ENCODE peak calls at places on chromosome 4, in five cellular contexts. D, H, P, X and E are unnamed samples. For H3K4me1, the result is how much of the 10 kb centered on the place peaks cover.

GRCh38 chr4:1852904-1853623 is 2.9 kb downstream of the LETM1 start:
- DNase-seq in D (no peak), H (peak), P (peak), X (no peak), E (peak)

GRCh38 chr4:154456240-154456639 is 35.4 kb downstream of the DCHS2 start:
- DNase-seq in D (no peak), H (no peak), P (peak), X (no peak), E (no peak)

GRCh38 chr4:124304936-124305335 is 407.6 kb downstream of the ANKRD50 start:
- DNase-seq in D (no peak), H (no peak), P (no peak), X (no peak), E (no peak)

GRCh38 chr4:24800273-24800880 is 5.0 kb downstream of the SOD3 start:
- DNase-seq in D (no peak), H (no peak), P (no peak), X (no peak), E (no peak)

GRCh38 chr4:133594246-133595207 is 445.4 kb downstream of the PCDH10 start:
- DNase-seq in D (no peak), H (no peak), P (no peak), X (no peak), E (no peak)

GRCh38 chr4:38565271-38566199 is 98.5 kb upstream of the KLF3 start:
- DNase-seq in D (no peak), H (peak), P (no peak), X (peak), E (no peak)

GRCh38 chr4:145824469-145824868 is 114.2 kb downstream of the ZNF827 start:
- DNase-seq in D (no peak), H (no peak), P (peak), X (no peak), E (no peak)

GRCh38 chr4:91330555-91331137 is 973.1 kb upstream of the GRID2 start:
- DNase-seq in D (no peak), H (no peak), P (no peak), X (no peak), E (no peak)

GRCh38 chr4:173526724-173527102 is 3.3 kb downstream of the HAND2 start:
- DNase-seq in D (no peak), H (no peak), P (no peak), X (no peak), E (no peak)

GRCh38 chr4:24791043-24791442 is 4.3 kb upstream of the SOD3 start:
- DNase-seq in D (no peak), H (no peak), P (no peak), X (no peak), E (no peak)

GRCh38 chr4:113978561-113979156 is 788 bp downstream of the ARSJ start:
- DNase-seq in D (peak), H (no peak), P (no peak), X (no peak), E (peak)

GRCh38 chr4:168398589-168398988 is 80.0 kb upstream of the DDX60 start:
- DNase-seq in D (no peak), H (no peak), P (no peak), X (no peak), E (no peak)

GRCh38 chr4:151960449-151961246 is 199.8 kb upstream of the GATB start:
- DNase-seq in D (no peak), H (no peak), P (no peak), X (peak), E (no peak)

GRCh38 chr4:176547005-176547404 is 227.2 kb downstream of the SPCS3 start:
- DNase-seq in D (no peak), H (no peak), P (no peak), X (no peak), E (no peak)

GRCh38 chr4:4666187-4666586 is 124.3 kb upstream of the STX18 start:
- DNase-seq in D (no peak), H (no peak), P (no peak), X (no peak), E (no peak)

GRCh38 chr4:7066006-7066405 is 1.9 kb downstream of the GRPEL1 start:
- DNase-seq in D (no peak), H (no peak), P (no peak), X (peak), E (no peak)

GRCh38 chr4:86359944-86360478 is at the start of gene MAPK10:
- DNase-seq in D (peak), H (peak), P (no peak), X (peak), E (peak)

GRCh38 chr4:73891326-73891725 is 22.1 kb downstream of the CXCL1 start:
- DNase-seq in D (no peak), H (no peak), P (no peak), X (no peak), E (no peak)

GRCh38 chr4:22115262-22115661 is 166.7 kb upstream of the KCNIP4 start:
- DNase-seq in D (no peak), H (no peak), P (no peak), X (no peak), E (no peak)

GRCh38 chr4:37453004-37453360 is 208.4 kb downstream of the NWD2 start:
- DNase-seq in D (peak), H (peak), P (peak), X (no peak), E (no peak)

GRCh38 chr4:48792348-48793006 is 12.4 kb upstream of the FRYL start:
- DNase-seq in D (peak), H (no peak), P (no peak), X (no peak), E (no peak)

GRCh38 chr4:13178621-13179020 is 305.5 kb downstream of the RAB28 start:
- DNase-seq in D (no peak), H (no peak), P (no peak), X (no peak), E (no peak)

GRCh38 chr4:150078041-150078995 is at the start of gene DCLK2:
- DNase-seq in D (peak), H (peak), P (peak), X (peak), E (peak)

GRCh38 chr4:178423366-178423765 is 981.1 kb upstream of the AGA start:
- DNase-seq in D (no peak), H (no peak), P (no peak), X (no peak), E (no peak)
- TF ChIP-seq CTCF in D (no peak), H (no peak), P (no peak), X (no peak), E (no peak)

GRCh38 chr4:184255361-184255760 is 37.7 kb upstream of the ENPP6 start:
- DNase-seq in D (no peak), H (no peak), P (no peak), X (peak), E (no peak)
- H3K4me1 ChIP-seq in D (under half), H (under half), P (under half), X (under half), E (under half)

DNA sequence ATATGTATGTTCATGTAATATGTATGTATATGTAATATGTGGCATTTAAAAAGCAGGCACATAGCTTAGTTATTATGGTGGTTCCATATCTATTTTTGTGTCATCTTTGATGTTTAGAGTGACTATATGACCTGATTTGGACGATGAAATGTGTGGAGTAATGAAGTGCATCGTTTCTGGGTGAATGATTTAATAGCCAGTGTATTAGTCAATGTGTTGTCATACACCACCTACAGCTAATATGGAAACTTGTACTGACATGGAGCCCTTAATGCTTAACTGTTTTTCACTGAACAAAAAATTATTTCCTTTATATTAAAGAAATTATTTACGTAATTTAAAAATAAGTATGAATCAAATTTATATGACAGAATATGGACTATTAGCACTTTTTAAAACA is 292.3 kb upstream of the FSTL5 start:
- DNase-seq in D (no peak), H (no peak), P (no peak), X (no peak), E (no peak)
- TF ChIP-seq CTCF in D (no peak), H (no peak), P (no peak), X (no peak), E (no peak)

GRCh38 chr4:158861766-158862165 is 92.9 kb downstream of the FNIP2 start:
- DNase-seq in D (no peak), H (no peak), P (no peak), X (no peak), E (no peak)
- H3K4me1 ChIP-seq in D (under half), H (under half), P (under half), X (under half), E (under half)

GRCh38 chr4:138957302-138957701 is 58.3 kb upstream of the NOCT start:
- DNase-seq in D (no peak), H (no peak), P (no peak), X (no peak), E (no peak)
- TF ChIP-seq CTCF in D (no peak), H (no peak), P (no peak), X (no peak), E (no peak)

GRCh38 chr4:52244103-52244772 is 193.1 kb downstream of the SPATA18 start:
- DNase-seq in D (no peak), H (no peak), P (no peak), X (no peak), E (no peak)

GRCh38 chr4:52244773-52245360 is 193.8 kb downstream of the SPATA18 start:
- DNase-seq in D (no peak), H (no peak), P (no peak), X (no peak), E (no peak)

GRCh38 chr4:52243367-52243766 is 192.3 kb downstream of the SPATA18 start:
- DNase-seq in D (no peak), H (no peak), P (no peak), X (no peak), E (no peak)

GRCh38 chr4:52246834-52247233 is 195.7 kb downstream of the SPATA18 start:
- DNase-seq in D (no peak), H (no peak), P (no peak), X (no peak), E (no peak)

GRCh38 chr4:52241916-52242315 is 190.8 kb downstream of the SPATA18 start:
- DNase-seq in D (no peak), H (no peak), P (no peak), X (no peak), E (no peak)
- H3K4me1 ChIP-seq in D (under half), H (under half), P (under half), X (under half), E (under half)

GRCh38 chr4:134906404-134907023 is 704.9 kb upstream of the PABPC4L start:
- DNase-seq in D (peak), H (no peak), P (no peak), X (no peak), E (peak)

DNA sequence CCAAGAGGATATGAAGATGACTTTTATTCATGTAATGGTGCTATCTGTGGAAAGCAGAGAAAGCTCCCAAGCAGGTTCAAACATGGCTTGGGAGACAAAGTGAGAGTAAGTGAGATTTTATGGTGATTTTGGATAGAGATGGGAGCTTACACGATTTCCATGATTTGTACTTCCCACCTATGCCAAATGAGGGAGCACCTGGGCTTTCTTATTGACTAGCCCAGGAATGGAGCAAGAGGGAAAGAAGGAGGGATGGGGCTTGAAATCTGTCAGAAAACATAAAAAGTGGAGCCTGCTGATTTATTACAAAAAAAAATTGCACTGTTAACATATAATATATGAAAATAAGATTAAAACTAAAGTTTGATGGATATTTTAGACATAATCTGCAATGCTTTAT is 703.5 kb upstream of the PABPC4L start:
- DNase-seq in D (no peak), H (no peak), P (no peak), X (no peak), E (no peak)
- TF ChIP-seq CTCF in D (no peak), H (no peak), P (no peak), X (no peak), E (no peak)

DNA sequence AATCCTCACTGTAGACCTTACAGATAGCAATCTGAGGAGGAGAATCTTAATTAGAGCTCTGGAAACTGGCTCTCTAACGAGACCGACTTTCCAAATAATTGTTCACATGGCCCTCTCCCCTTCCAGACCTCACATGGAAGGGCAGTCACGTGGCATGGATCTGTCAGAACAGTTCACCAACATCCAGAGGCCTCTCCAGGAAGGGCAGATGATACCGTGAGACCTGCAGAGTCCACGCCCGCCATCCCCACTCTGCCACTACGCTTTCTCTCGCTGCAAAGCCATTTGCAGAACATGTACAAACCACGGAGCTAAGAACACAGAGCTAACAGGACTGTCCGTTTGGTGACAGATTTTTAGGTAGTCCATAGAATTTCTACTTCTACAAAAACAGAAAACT is 20.7 kb downstream of the FAT1 start:
- DNase-seq in D (no peak), H (no peak), P (no peak), X (no peak), E (no peak)
- H3K4me1 ChIP-seq in D (under half), H (under half), P (under half), X (under half), E (half or more)